ENCODE peak calls at places on chromosomes 2 and 18, in seven cellular contexts. D is GM19239; Q is GM03348; E is amniotic epithelial cell; C is progenitor cell of endocrine pancreas; P is activated naive CD8-positive, alpha-beta T cell treated with anti-CD3 and anti-CD28 coated beads for 36 hours; X is T-helper 1 cell. T is an unnamed sample.

GRCh38 chr2:217825469-217826235 is 177.1 kb downstream of the TNS1 start:
- DNase-seq in D (no peak), P (no peak), E (no peak), X (no peak), C (no peak), Q (no peak), T (no peak)

GRCh38 chr2:108607706-108608301 is 73.5 kb downstream of the LIMS1 start:
- DNase-seq in E (peak), D (no peak), P (peak), X (peak), Q (no peak), C (no peak), T (no peak)

GRCh38 chr2:67626656-67627055 is 229.5 kb downstream of the ETAA1 start:
- DNase-seq in X (no peak), E (peak), D (no peak), Q (peak), P (no peak), C (no peak), T (no peak)

GRCh38 chr18:76064998-76065397 is 430.0 kb downstream of the ZNF516 start:
- DNase-seq in P (no peak), Q (no peak), X (no peak), E (no peak), C (no peak), D (no peak), T (no peak)

GRCh38 chr2:19987936-19988335 is 2.0 kb downstream of the WDR35 start:
- DNase-seq in Q (no peak), X (no peak), E (no peak), P (no peak), D (peak), C (no peak), T (no peak)

GRCh38 chr2:223012291-223012690 is 39.7 kb upstream of the KCNE4 start:
- DNase-seq in E (no peak), X (no peak), C (no peak), Q (no peak), P (no peak), D (no peak), T (no peak)

GRCh38 chr2:187379869-187380268 is 68.2 kb downstream of the CALCRL start:
- DNase-seq in D (no peak), E (no peak), P (no peak), C (no peak), Q (no peak), X (no peak), T (no peak)

GRCh38 chr2:23380562-23381065 is 4.4 kb upstream of the KLHL29 start:
- DNase-seq in C (no peak), P (peak), E (no peak), Q (no peak), D (no peak), X (no peak), T (no peak)

GRCh38 chr18:27353273-27353672 is 168.2 kb upstream of the CHST9 start:
- DNase-seq in C (no peak), P (no peak), E (no peak), D (no peak), X (no peak), Q (no peak), T (no peak)

GRCh38 chr2:233026211-233026813 is 6.2 kb upstream of the NEU2 start:
- DNase-seq in C (no peak), D (no peak), P (no peak), E (no peak), Q (peak), X (no peak), T (no peak)